ENCODE peak calls at places on chromosomes 7 and 10, in five cellular contexts. One of them, this sample, is unnamed.
A peak's percentile ranks its signal among the peaks of the same experiment; 100 is the strongest.

GRCh38 chr7:107173691-107174406 is 5.0 kb downstream of the HBP1 start:
- DNase-seq in stomach: no peak
- DNase-seq in uterus: no peak
- DNase-seq in HL-60: no peak
- DNase-seq in GM23248: no peak
- DNase-seq in this sample: no peak

GRCh38 chr10:17538941-17539340 is 78.2 kb downstream of the HACD1 start:
- DNase-seq in stomach: no peak
- DNase-seq in GM23248: no peak
- DNase-seq in HL-60: no peak
- DNase-seq in uterus: no peak
- DNase-seq in this sample: no peak

GRCh38 chr7:75650671-75651070 is 88.1 kb downstream of the HIP1 start:
- DNase-seq in stomach: peak; percentile 66
- DNase-seq in GM23248: no peak
- DNase-seq in HL-60: no peak
- DNase-seq in uterus: no peak
- DNase-seq in this sample: no peak

GRCh38 chr7:108287857-108288256 is 157.7 kb upstream of the LAMB4 start:
- DNase-seq in uterus: no peak
- DNase-seq in stomach: no peak
- DNase-seq in GM23248: no peak
- DNase-seq in HL-60: no peak
- DNase-seq in this sample: no peak

GRCh38 chr10:43362191-43362839 is 9.1 kb upstream of the FXYD4 start:
- DNase-seq in HL-60: peak; percentile 84
- DNase-seq in uterus: peak; percentile 86
- DNase-seq in GM23248: peak; percentile 75
- DNase-seq in stomach: peak; percentile 99
- DNase-seq in this sample: peak; percentile 93

GRCh38 chr10:114265392-114266053 is 26.5 kb downstream of the VWA2 start:
- DNase-seq in GM23248: peak; percentile 60
- DNase-seq in stomach: no peak
- DNase-seq in HL-60: no peak
- DNase-seq in uterus: peak; percentile 68
- DNase-seq in this sample: no peak

GRCh38 chr10:113754768-113755167 is 3.3 kb downstream of the PLEKHS1 start:
- DNase-seq in GM23248: no peak
- DNase-seq in HL-60: no peak
- DNase-seq in uterus: no peak
- DNase-seq in stomach: no peak
- DNase-seq in this sample: no peak

GRCh38 chr10:64376169-64376568 is 855.0 kb downstream of the REEP3 start:
- DNase-seq in uterus: no peak
- DNase-seq in stomach: no peak
- DNase-seq in HL-60: no peak
- DNase-seq in GM23248: no peak
- DNase-seq in this sample: no peak

GRCh38 chr10:7887417-7887816 is 69.1 kb downstream of the TAF3 start:
- DNase-seq in uterus: no peak
- DNase-seq in HL-60: no peak
- DNase-seq in stomach: no peak
- DNase-seq in GM23248: no peak
- DNase-seq in this sample: no peak

GRCh38 chr7:37131855-37132254 is 316.8 kb downstream of the ELMO1 start:
- DNase-seq in stomach: no peak
- DNase-seq in HL-60: no peak
- DNase-seq in GM23248: no peak
- DNase-seq in uterus: no peak
- DNase-seq in this sample: no peak

GRCh38 chr7:81608748-81609382 is 161.0 kb downstream of the HGF start:
- DNase-seq in stomach: no peak
- DNase-seq in GM23248: peak; percentile 60
- DNase-seq in HL-60: no peak
- DNase-seq in uterus: no peak
- DNase-seq in this sample: no peak

GRCh38 chr10:80501381-80501912 is 36.3 kb upstream of the SH2D4B start:
- DNase-seq in HL-60: no peak
- DNase-seq in stomach: peak; percentile 14
- DNase-seq in uterus: no peak
- DNase-seq in GM23248: no peak
- DNase-seq in this sample: no peak

GRCh38 chr7:151630349-151630748 is 110.7 kb upstream of the RHEB start:
- DNase-seq in stomach: no peak
- DNase-seq in uterus: no peak
- DNase-seq in GM23248: no peak
- DNase-seq in HL-60: no peak
- DNase-seq in this sample: no peak

GRCh38 chr10:52135101-52135500 is 179.0 kb upstream of the DKK1 start:
- DNase-seq in GM23248: no peak
- DNase-seq in uterus: no peak
- DNase-seq in stomach: no peak
- DNase-seq in HL-60: no peak
- DNase-seq in this sample: no peak

GRCh38 chr7:578386-578785 is 58.7 kb upstream of the PDGFA start:
- DNase-seq in uterus: no peak
- DNase-seq in GM23248: no peak
- DNase-seq in stomach: no peak
- DNase-seq in HL-60: no peak
- DNase-seq in this sample: no peak

GRCh38 chr10:13955426-13955825 is 368.7 kb downstream of the PRPF18 start:
- DNase-seq in uterus: no peak
- DNase-seq in GM23248: no peak
- DNase-seq in stomach: no peak
- DNase-seq in HL-60: no peak
- DNase-seq in this sample: no peak

GRCh38 chr10:20776384-20776783 is 120.7 kb downstream of the NEBL start:
- DNase-seq in uterus: no peak
- DNase-seq in HL-60: no peak
- DNase-seq in stomach: no peak
- DNase-seq in GM23248: no peak
- DNase-seq in this sample: no peak

GRCh38 chr10:70672165-70672992 is at the start of gene ADAMTS14:
- DNase-seq in GM23248: peak; percentile 80
- DNase-seq in uterus: no peak
- DNase-seq in HL-60: peak; percentile 32
- DNase-seq in stomach: no peak
- DNase-seq in this sample: peak; percentile 31

GRCh38 chr7:116843373-116843772 is 19.0 kb upstream of the CAPZA2 start:
- DNase-seq in HL-60: peak; percentile 74
- DNase-seq in stomach: no peak
- DNase-seq in GM23248: no peak
- DNase-seq in uterus: no peak
- DNase-seq in this sample: no peak

DNA sequence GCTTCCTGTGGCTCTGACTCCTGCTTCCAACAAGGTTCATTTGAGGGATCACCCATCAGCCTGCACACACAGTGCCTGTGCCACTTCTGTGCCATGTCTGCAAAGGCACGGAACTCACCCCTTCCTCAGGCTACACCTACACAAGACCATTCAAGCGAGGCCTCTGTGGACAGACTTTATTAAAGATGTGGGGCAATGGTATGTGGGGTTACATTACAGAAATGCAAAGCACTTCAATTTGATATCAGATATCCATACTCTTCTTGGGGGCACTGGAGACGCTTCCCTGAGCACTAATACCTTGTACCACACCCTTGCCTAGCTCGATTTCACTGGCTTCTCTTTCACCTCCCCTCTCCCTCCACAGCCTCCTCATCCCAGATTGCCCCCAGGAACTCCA is 84.4 kb upstream of the FGL2 start:
- DNase-seq in GM23248: no peak
- DNase-seq in stomach: no peak
- DNase-seq in uterus: no peak
- DNase-seq in HL-60: no peak
- DNase-seq in this sample: no peak
- H3K27ac ChIP-seq in GM23248: no peak overlapping the region
- H3K27ac ChIP-seq in stomach: no peak overlapping the region
- H3K27ac ChIP-seq in uterus: no peak overlapping the region
- H3K27ac ChIP-seq in HL-60: no peak overlapping the region
- H3K27ac ChIP-seq in this sample: no peak overlapping the region

DNA sequence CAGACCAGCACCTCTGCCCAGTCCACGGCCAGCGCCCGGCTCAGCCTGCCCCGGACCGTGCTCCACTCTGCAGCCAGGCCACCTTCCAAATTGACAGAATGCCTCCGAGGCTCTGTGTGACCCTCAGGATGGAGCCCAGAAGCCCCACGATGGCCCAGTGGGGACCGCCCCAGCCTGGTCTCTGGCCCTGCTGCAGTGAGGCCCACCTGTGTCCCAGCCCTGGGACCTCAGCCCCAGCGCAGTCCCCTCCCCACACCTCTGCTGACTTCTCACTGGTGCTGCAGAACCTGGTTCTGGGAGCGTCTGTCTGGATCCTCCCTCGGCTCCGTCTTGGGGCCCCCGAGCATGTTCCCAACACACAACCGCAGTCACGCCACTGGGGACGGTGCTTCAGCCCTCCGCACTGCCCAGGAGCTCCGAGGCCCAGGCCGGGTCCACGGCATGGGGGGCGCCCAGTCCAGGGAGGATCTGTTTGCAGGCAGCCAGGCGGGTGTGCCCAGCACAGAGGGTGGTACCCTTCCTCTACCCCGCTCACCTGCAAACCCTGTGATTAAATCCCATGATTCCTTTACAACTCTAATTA is 248.1 kb downstream of the ELFN1 start:
- DNase-seq in HL-60: no peak
- DNase-seq in GM23248: no peak
- DNase-seq in uterus: no peak
- DNase-seq in stomach: no peak
- DNase-seq in this sample: no peak
- H3K27ac ChIP-seq in HL-60: no peak overlapping the region
- H3K27ac ChIP-seq in GM23248: no peak overlapping the region
- H3K27ac ChIP-seq in uterus: no peak overlapping the region
- H3K27ac ChIP-seq in stomach: no peak overlapping the region
- H3K27ac ChIP-seq in this sample: no peak overlapping the region

DNA sequence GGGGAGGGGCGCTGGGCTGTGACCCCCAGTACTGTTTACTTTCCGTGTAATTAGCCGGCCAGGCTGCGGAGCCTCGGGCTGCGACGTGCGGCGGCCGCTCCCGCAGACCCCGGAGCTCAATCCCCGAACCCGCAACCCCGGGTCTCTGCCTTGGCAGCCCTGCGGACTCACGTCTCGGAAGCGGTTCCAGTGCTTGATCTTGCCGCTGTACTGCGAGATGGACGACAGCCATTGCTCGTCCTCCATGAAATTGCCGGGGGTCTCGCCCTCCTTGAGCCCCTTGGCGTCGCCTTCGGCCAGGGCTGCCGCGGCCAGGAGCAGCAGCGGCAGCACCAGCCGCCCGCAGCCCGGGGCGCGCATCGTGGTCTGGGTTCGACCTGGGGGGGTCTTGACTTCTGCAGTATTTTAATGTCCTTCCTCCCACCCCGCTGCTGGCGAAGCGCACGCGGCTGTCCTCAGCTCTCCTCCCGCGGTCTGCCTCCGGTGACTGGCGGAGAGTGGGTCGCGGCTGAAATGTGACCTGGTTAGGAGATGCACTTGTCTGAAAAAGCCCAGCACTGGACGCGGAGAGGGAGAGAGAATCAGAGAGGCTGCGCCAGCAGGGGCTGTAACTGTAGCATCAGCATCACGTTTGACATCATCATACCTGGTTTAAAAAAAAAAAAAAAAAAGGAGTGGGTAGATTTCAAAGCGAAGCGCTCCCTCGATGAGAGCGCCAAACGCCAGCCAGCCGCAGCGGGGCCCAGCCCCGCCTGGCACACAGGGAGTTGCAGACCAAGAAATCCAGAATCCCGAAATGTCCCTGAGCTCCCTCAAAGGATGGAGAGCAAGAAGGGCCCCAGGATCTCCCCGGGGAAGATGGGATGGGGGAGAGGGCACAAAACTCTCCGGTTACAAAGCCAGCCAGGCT is at the start of gene SPOCK2:
- DNase-seq in GM23248: peak; percentile 39
- DNase-seq in HL-60: no peak
- DNase-seq in uterus: no peak
- DNase-seq in stomach: no peak
- DNase-seq in this sample: no peak
- H3K27ac ChIP-seq in GM23248: no peak within 1 kb of the TSS
- H3K27ac ChIP-seq in HL-60: no peak within 1 kb of the TSS
- H3K27ac ChIP-seq in uterus: no peak within 1 kb of the TSS
- H3K27ac ChIP-seq in stomach: peak within 1 kb of the TSS; percentile 61
- H3K27ac ChIP-seq in this sample: peak within 1 kb of the TSS; percentile 68

GRCh38 chr10:34731213-34731612 is 83.9 kb downstream of the PARD3 start:
- DNase-seq in uterus: no peak
- DNase-seq in GM23248: no peak
- DNase-seq in stomach: no peak
- DNase-seq in HL-60: no peak
- DNase-seq in this sample: no peak
- H3K27ac ChIP-seq in uterus: no peak overlapping the region
- H3K27ac ChIP-seq in GM23248: peak overlapping the region; percentile 48
- H3K27ac ChIP-seq in stomach: no peak overlapping the region
- H3K27ac ChIP-seq in HL-60: no peak overlapping the region
- H3K27ac ChIP-seq in this sample: no peak overlapping the region

GRCh38 chr10:95284807-95285206 is 6.0 kb downstream of the PDLIM1 start:
- DNase-seq in HL-60: no peak
- DNase-seq in stomach: no peak
- DNase-seq in uterus: no peak
- DNase-seq in GM23248: no peak
- DNase-seq in this sample: no peak
- H3K27ac ChIP-seq in HL-60: no peak overlapping the region
- H3K27ac ChIP-seq in stomach: no peak overlapping the region
- H3K27ac ChIP-seq in uterus: no peak overlapping the region
- H3K27ac ChIP-seq in GM23248: no peak overlapping the region
- H3K27ac ChIP-seq in this sample: no peak overlapping the region

This sample was measured in substantia nigra.